ENCODE peak calls at places on chromosomes 3 and 15, in seven cellular contexts. U is PC-3, F is IMR-90, K is mesendoderm, S is HCT116, Y is endothelial cell of umbilical vein, G is GM23248. V is an unnamed sample.

GRCh38 chr15:51878446-51879386 is 49.3 kb downstream of the TMOD3 start:
- DNase-seq in U (peak), F (peak), K (peak), S (no peak), Y (peak), G (peak), V (peak)

GRCh38 chr3:121969631-121970030 is 52.4 kb downstream of the ILDR1 start:
- DNase-seq in U (peak), F (no peak), K (no peak), S (no peak), Y (no peak), G (no peak), V (peak)

GRCh38 chr3:78875851-78876250 is 891.9 kb downstream of the ROBO1 start:
- DNase-seq in U (peak), F (peak), K (no peak), S (no peak), Y (peak), G (peak), V (peak)

GRCh38 chr15:42608110-42608531 is 32.7 kb downstream of the STARD9 start:
- DNase-seq in U (no peak), F (no peak), K (no peak), S (no peak), Y (peak), G (no peak), V (no peak)

GRCh38 chr3:5144316-5144994 is 22.4 kb downstream of the ARL8B start:
- DNase-seq in U (peak), F (no peak), K (no peak), S (no peak), Y (no peak), G (no peak), V (no peak)

GRCh38 chr3:143955113-143955512 is 16.5 kb upstream of the DIPK2A start:
- DNase-seq in U (no peak), F (no peak), K (no peak), S (no peak), Y (no peak), G (no peak), V (no peak)

GRCh38 chr3:118637866-118638265 is 396.8 kb downstream of the IGSF11 start:
- DNase-seq in U (peak), F (no peak), K (no peak), S (no peak), Y (no peak), G (no peak), V (no peak)

GRCh38 chr3:632571-633170 is 436.1 kb downstream of the CHL1 start:
- DNase-seq in U (peak), F (peak), K (peak), S (peak), Y (peak), G (peak), V (peak)

GRCh38 chr15:89778861-89779260 is 2.7 kb downstream of the MESP2 start:
- DNase-seq in U (no peak), F (no peak), K (no peak), S (no peak), Y (no peak), G (no peak), V (no peak)

DNA sequence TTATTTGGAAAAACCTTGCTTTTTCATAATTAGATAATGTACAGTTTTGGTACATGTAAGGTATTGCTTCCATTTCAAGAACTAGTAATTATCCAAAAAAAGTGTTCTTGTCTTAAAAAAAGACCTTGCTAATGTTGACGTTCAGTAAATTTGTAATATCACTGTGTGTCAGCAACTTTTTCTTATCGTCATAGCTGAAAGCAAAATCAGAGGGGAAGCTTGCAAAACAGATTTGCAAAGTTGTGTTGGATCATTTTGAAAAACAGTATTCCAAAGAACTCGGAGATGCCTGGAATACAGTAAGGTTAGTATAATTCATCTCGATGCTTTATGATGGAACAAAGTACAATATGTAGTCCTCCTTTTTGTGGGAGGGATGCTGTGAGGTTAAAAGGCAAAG is 1.4 kb downstream of the NSUN3 start:
- DNase-seq in U (no peak), F (no peak), K (no peak), S (no peak), Y (no peak), G (no peak), V (no peak)
- H3K9ac ChIP-seq in U (peak), F (no peak), K (no peak), S (peak), Y (no peak), G (peak), V (no peak)

DNA sequence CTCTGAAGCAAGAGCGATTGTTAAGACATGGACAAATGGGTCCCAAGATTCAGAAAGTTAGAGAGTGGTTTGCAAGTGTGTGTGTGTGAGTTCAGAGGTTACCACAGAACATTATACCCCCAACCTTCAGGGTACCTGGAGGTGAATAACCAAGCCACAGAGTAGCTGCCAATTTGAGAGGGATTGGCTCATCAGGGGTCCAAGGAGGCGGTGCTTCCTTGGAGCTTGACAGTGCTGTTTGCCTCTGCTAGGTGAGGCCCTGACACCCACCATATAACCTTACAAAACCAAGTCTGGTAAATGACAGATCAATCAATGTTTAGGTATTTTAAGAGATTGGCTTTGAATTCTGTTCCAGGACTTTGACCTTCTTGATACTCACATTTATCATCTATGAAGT is 35.7 kb downstream of the LRTM1 start:
- DNase-seq in U (no peak), F (no peak), K (no peak), S (no peak), Y (no peak), G (no peak), V (no peak)
- H3K9ac ChIP-seq in U (no peak), F (no peak), K (no peak), S (no peak), Y (no peak), G (no peak), V (no peak)

GRCh38 chr3:197149528-197149927 is 119.9 kb upstream of the MELTF start:
- DNase-seq in U (no peak), F (no peak), K (no peak), S (no peak), Y (no peak), G (no peak), V (no peak)

GRCh38 chr3:197155039-197155438 is 125.4 kb upstream of the MELTF start:
- DNase-seq in U (no peak), F (no peak), K (no peak), S (no peak), Y (no peak), G (peak), V (peak)

GRCh38 chr3:197151562-197151961 is 121.9 kb upstream of the MELTF start:
- DNase-seq in U (peak), F (peak), K (no peak), S (no peak), Y (no peak), G (peak), V (peak)
- H3K9ac ChIP-seq in U (no peak), F (no peak), K (no peak), S (no peak), Y (no peak), G (no peak), V (no peak)

DNA sequence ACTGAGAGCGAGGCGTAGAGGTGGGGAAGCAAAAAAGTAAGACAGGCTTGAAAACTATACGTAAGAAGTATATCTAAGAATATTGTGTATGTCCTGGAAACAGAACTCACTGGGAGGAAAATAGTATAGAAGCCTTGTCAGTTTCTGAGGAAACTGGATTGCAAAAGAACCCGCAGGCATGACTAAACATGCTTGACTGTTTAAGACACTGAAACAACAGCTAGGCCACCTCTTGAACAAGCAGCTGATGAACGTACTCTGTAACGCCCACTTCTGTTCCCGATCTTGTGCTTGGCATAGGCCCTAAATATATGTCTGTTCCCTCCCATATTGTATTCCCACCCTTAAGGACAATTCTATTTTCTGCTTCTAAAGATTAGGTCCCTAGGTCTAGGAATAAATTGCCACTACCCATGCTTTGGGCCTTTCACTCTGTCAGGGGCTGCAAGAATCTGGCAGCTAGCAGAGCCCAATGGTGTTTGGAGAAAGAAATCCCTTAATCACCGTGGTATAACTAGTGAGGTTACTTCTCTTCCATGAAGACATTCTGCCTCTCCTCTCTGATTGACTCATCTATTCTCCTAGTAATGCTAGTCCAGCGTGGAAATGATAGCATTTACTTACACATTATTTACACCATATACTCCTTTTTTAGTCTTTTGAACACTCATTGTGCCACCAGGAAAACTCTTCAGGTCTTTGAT is 46.2 kb downstream of the CD200 start:
- DNase-seq in U (no peak), F (peak), K (no peak), S (no peak), Y (no peak), G (peak), V (peak)
- H3K9ac ChIP-seq in U (no peak), F (no peak), K (no peak), S (no peak), Y (no peak), G (no peak), V (no peak)

GRCh38 chr15:58134886-58135285 is 3.3 kb upstream of the AQP9 start:
- DNase-seq in U (no peak), F (no peak), K (no peak), S (no peak), Y (no peak), G (no peak), V (no peak)
- H3K9ac ChIP-seq in U (no peak), F (no peak), K (no peak), S (no peak), Y (no peak), G (no peak), V (no peak)

GRCh38 chr3:114212646-114213045 is 24.7 kb downstream of the ZNF80 start:
- DNase-seq in U (no peak), F (no peak), K (peak), S (no peak), Y (no peak), G (peak), V (no peak)
- H3K9ac ChIP-seq in U (no peak), F (no peak), K (no peak), S (no peak), Y (no peak), G (no peak), V (no peak)

V was measured in fibroblast of lung.